ENCODE peak calls at places on chromosomes 16 and 17, in nine cellular contexts. U is left cardiac atrium, K is midbrain, S is GDM1, X is AG04450, I is smooth muscle cell of the brain vasculature, M is H9, B is memory B cell, F is NCI-H345. C is an unnamed sample.
A peak's percentile ranks its signal among the peaks of the same experiment; 100 is the strongest.

GRCh38 chr17:79160980-79161621 is 86.5 kb downstream of the ENGASE start:
- DNase-seq in K (no peak), M (peak; percentile 58), U (no peak), I (no peak), S (no peak), X (no peak), F (no peak), B (no peak), C (no peak)

GRCh38 chr17:28113269-28113668 is 70.8 kb downstream of the NLK start:
- DNase-seq in K (no peak), X (no peak), I (no peak), S (no peak), M (no peak), U (no peak), F (no peak), B (no peak), C (no peak)

GRCh38 chr16:10519297-10519696 is 61.1 kb downstream of the EMP2 start:
- DNase-seq in B (no peak), K (no peak), I (no peak), M (no peak), F (no peak), S (no peak), X (no peak), U (no peak), C (no peak)

GRCh38 chr16:71360378-71360777 is 1.9 kb downstream of the CALB2 start:
- DNase-seq in B (no peak), X (peak; percentile 83), U (no peak), K (no peak), I (no peak), S (no peak), M (no peak), F (no peak), C (no peak)

GRCh38 chr16:84874553-84874952 is 54.8 kb downstream of the CRISPLD2 start:
- DNase-seq in U (no peak), M (no peak), X (no peak), B (no peak), I (no peak), S (no peak), F (no peak), K (no peak), C (no peak)

GRCh38 chr17:17904171-17905035 is 67.6 kb upstream of the SREBF1 start:
- DNase-seq in X (no peak), I (no peak), B (no peak), F (no peak), M (no peak), S (no peak), K (no peak), U (no peak), C (no peak)

GRCh38 chr17:51147641-51148040 is 5.7 kb upstream of the NME1 start:
- DNase-seq in K (no peak), S (no peak), X (no peak), B (no peak), I (no peak), U (no peak), M (no peak), F (no peak), C (no peak)

GRCh38 chr17:43020789-43021738 is 1.1 kb downstream of the VAT1 start:
- DNase-seq in U (peak; percentile 81), X (no peak), F (peak; percentile 53), M (peak; percentile 82), I (no peak), K (no peak), S (no peak), B (peak; percentile 40), C (peak; percentile 68)

C was measured in cerebellum.